ENCODE peak calls at places on chromosomes 13 and 19, in eight cellular contexts. One of them, this sample, is unnamed.

GRCh38 chr19:13953021-13953531 is 767 bp downstream of the DCAF15 start:
- DNase-seq in omental fat pad: no peak
- DNase-seq in ACHN: peak; percentile 48
- DNase-seq in nephron progenitor cell: no peak
- DNase-seq in GOT3: no peak
- DNase-seq in fibroblast of mammary gland: peak; percentile 63
- DNase-seq in RKO: peak; percentile 59
- DNase-seq in aorta: peak; percentile 76
- DNase-seq in this sample: no peak

GRCh38 chr13:65592757-65593156 is 1637.4 kb downstream of the PCDH9 start:
- DNase-seq in fibroblast of mammary gland: no peak
- DNase-seq in GOT3: no peak
- DNase-seq in omental fat pad: no peak
- DNase-seq in nephron progenitor cell: no peak
- DNase-seq in RKO: no peak
- DNase-seq in aorta: no peak
- DNase-seq in ACHN: no peak
- DNase-seq in this sample: no peak

GRCh38 chr13:100787899-100788298 is 113.3 kb upstream of the TMTC4 start:
- DNase-seq in ACHN: no peak
- DNase-seq in aorta: no peak
- DNase-seq in RKO: no peak
- DNase-seq in GOT3: no peak
- DNase-seq in nephron progenitor cell: no peak
- DNase-seq in fibroblast of mammary gland: no peak
- DNase-seq in omental fat pad: no peak
- DNase-seq in this sample: no peak

GRCh38 chr19:18603255-18603957 is 3.2 kb downstream of the CRLF1 start:
- DNase-seq in nephron progenitor cell: peak; percentile 52
- DNase-seq in fibroblast of mammary gland: no peak
- DNase-seq in RKO: no peak
- DNase-seq in omental fat pad: no peak
- DNase-seq in aorta: no peak
- DNase-seq in GOT3: no peak
- DNase-seq in ACHN: peak; percentile 33
- DNase-seq in this sample: peak; percentile 48

GRCh38 chr19:41705393-41706174 is 2.8 kb upstream of the CEACAM5 start:
- DNase-seq in fibroblast of mammary gland: peak; percentile 4
- DNase-seq in GOT3: no peak
- DNase-seq in aorta: peak; percentile 56
- DNase-seq in ACHN: peak; percentile 46
- DNase-seq in omental fat pad: no peak
- DNase-seq in RKO: peak; percentile 22
- DNase-seq in nephron progenitor cell: peak; percentile 48
- DNase-seq in this sample: no peak

GRCh38 chr19:18317998-18318800 is 4.7 kb downstream of the LSM4 start:
- DNase-seq in ACHN: no peak
- DNase-seq in omental fat pad: no peak
- DNase-seq in RKO: no peak
- DNase-seq in nephron progenitor cell: no peak
- DNase-seq in aorta: no peak
- DNase-seq in fibroblast of mammary gland: no peak
- DNase-seq in GOT3: no peak
- DNase-seq in this sample: peak; percentile 88

GRCh38 chr13:30743319-30744055 is 8.1 kb downstream of the ALOX5AP start:
- DNase-seq in RKO: peak; percentile 43
- DNase-seq in GOT3: no peak
- DNase-seq in nephron progenitor cell: no peak
- DNase-seq in aorta: peak; percentile 77
- DNase-seq in fibroblast of mammary gland: peak; percentile 99
- DNase-seq in ACHN: peak; percentile 91
- DNase-seq in omental fat pad: peak; percentile 61
- DNase-seq in this sample: no peak

GRCh38 chr19:3196064-3196932 is 10.6 kb downstream of the NCLN start:
- DNase-seq in aorta: no peak
- DNase-seq in RKO: no peak
- DNase-seq in omental fat pad: no peak
- DNase-seq in ACHN: no peak
- DNase-seq in nephron progenitor cell: no peak
- DNase-seq in GOT3: no peak
- DNase-seq in fibroblast of mammary gland: no peak
- DNase-seq in this sample: peak; percentile 67

GRCh38 chr19:52904052-52904451 is 6.6 kb upstream of the ZNF320 start:
- DNase-seq in GOT3: no peak
- DNase-seq in fibroblast of mammary gland: no peak
- DNase-seq in ACHN: no peak
- DNase-seq in RKO: no peak
- DNase-seq in omental fat pad: no peak
- DNase-seq in aorta: no peak
- DNase-seq in nephron progenitor cell: no peak
- DNase-seq in this sample: no peak

GRCh38 chr19:18481505-18482222 is 40.2 kb downstream of the ELL start:
- DNase-seq in RKO: no peak
- DNase-seq in ACHN: no peak
- DNase-seq in aorta: no peak
- DNase-seq in GOT3: no peak
- DNase-seq in fibroblast of mammary gland: no peak
- DNase-seq in omental fat pad: no peak
- DNase-seq in nephron progenitor cell: no peak
- DNase-seq in this sample: no peak

GRCh38 chr13:77853701-77854100 is 64.9 kb downstream of the EDNRB start:
- DNase-seq in fibroblast of mammary gland: no peak
- DNase-seq in RKO: no peak
- DNase-seq in omental fat pad: no peak
- DNase-seq in aorta: no peak
- DNase-seq in GOT3: no peak
- DNase-seq in ACHN: no peak
- DNase-seq in nephron progenitor cell: no peak
- DNase-seq in this sample: no peak

GRCh38 chr13:101649490-101650126 is 197.1 kb downstream of the ITGBL1 start:
- DNase-seq in RKO: peak; percentile 3
- DNase-seq in nephron progenitor cell: no peak
- DNase-seq in aorta: no peak
- DNase-seq in ACHN: peak; percentile 24
- DNase-seq in fibroblast of mammary gland: peak; percentile 91
- DNase-seq in omental fat pad: no peak
- DNase-seq in GOT3: no peak
- DNase-seq in this sample: no peak

GRCh38 chr19:3868770-3869456 is at the start of gene ZFR2:
- DNase-seq in aorta: no peak
- DNase-seq in ACHN: no peak
- DNase-seq in omental fat pad: no peak
- DNase-seq in fibroblast of mammary gland: no peak
- DNase-seq in nephron progenitor cell: peak; percentile 63
- DNase-seq in GOT3: no peak
- DNase-seq in RKO: no peak
- DNase-seq in this sample: peak; percentile 28

GRCh38 chr13:30734434-30734833 is 909 bp upstream of the ALOX5AP start:
- DNase-seq in omental fat pad: no peak
- DNase-seq in nephron progenitor cell: no peak
- DNase-seq in RKO: no peak
- DNase-seq in aorta: no peak
- DNase-seq in ACHN: peak; percentile 72
- DNase-seq in GOT3: no peak
- DNase-seq in fibroblast of mammary gland: peak; percentile 43
- DNase-seq in this sample: no peak

GRCh38 chr13:94710881-94711560 is 1.3 kb downstream of the SOX21 start:
- DNase-seq in RKO: no peak
- DNase-seq in ACHN: no peak
- DNase-seq in fibroblast of mammary gland: no peak
- DNase-seq in omental fat pad: no peak
- DNase-seq in GOT3: no peak
- DNase-seq in aorta: no peak
- DNase-seq in nephron progenitor cell: peak; percentile 60
- DNase-seq in this sample: peak; percentile 56